ENCODE peak calls at places on chromosomes 6 and 20, in nine cellular contexts. One of them, this sample, is unnamed.

GRCh38 chr6:114090626-114091025 is 119.7 kb upstream of the HDAC2 start:
- DNase-seq in ovary: no peak
- DNase-seq in suprapubic skin: no peak
- DNase-seq in lower lobe of right lung: no peak
- DNase-seq in CD8-positive, alpha-beta T cell: no peak
- DNase-seq in SJSA1: no peak
- DNase-seq in pancreas: no peak
- DNase-seq in fibroblast of lung: peak
- DNase-seq in brain microvascular endothelial cell: no peak
- DNase-seq in this sample: no peak

GRCh38 chr6:3202999-3203696 is 24.3 kb downstream of the TUBB2B start:
- DNase-seq in ovary: no peak
- DNase-seq in suprapubic skin: no peak
- DNase-seq in lower lobe of right lung: no peak
- DNase-seq in CD8-positive, alpha-beta T cell: no peak
- DNase-seq in SJSA1: no peak
- DNase-seq in pancreas: no peak
- DNase-seq in fibroblast of lung: peak
- DNase-seq in brain microvascular endothelial cell: peak
- DNase-seq in this sample: no peak

GRCh38 chr6:8743146-8743745 is 307.9 kb upstream of the SLC35B3 start:
- DNase-seq in ovary: no peak
- DNase-seq in suprapubic skin: no peak
- DNase-seq in lower lobe of right lung: no peak
- DNase-seq in CD8-positive, alpha-beta T cell: no peak
- DNase-seq in SJSA1: no peak
- DNase-seq in pancreas: no peak
- DNase-seq in fibroblast of lung: no peak
- DNase-seq in brain microvascular endothelial cell: no peak
- DNase-seq in this sample: no peak

GRCh38 chr20:59149678-59150504 is 13.7 kb upstream of the ZNF831 start:
- DNase-seq in ovary: no peak
- DNase-seq in suprapubic skin: no peak
- DNase-seq in lower lobe of right lung: no peak
- DNase-seq in CD8-positive, alpha-beta T cell: peak
- DNase-seq in SJSA1: no peak
- DNase-seq in pancreas: no peak
- DNase-seq in fibroblast of lung: no peak
- DNase-seq in brain microvascular endothelial cell: no peak
- DNase-seq in this sample: no peak

GRCh38 chr20:3811421-3812258 is 8.7 kb upstream of the AP5S1 start:
- DNase-seq in ovary: peak
- DNase-seq in suprapubic skin: peak
- DNase-seq in lower lobe of right lung: peak
- DNase-seq in CD8-positive, alpha-beta T cell: peak
- DNase-seq in SJSA1: peak
- DNase-seq in pancreas: peak
- DNase-seq in fibroblast of lung: peak
- DNase-seq in brain microvascular endothelial cell: peak
- DNase-seq in this sample: peak

GRCh38 chr6:19415605-19416326 is 421.4 kb upstream of the ID4 start:
- DNase-seq in ovary: no peak
- DNase-seq in suprapubic skin: no peak
- DNase-seq in lower lobe of right lung: no peak
- DNase-seq in CD8-positive, alpha-beta T cell: no peak
- DNase-seq in SJSA1: no peak
- DNase-seq in pancreas: no peak
- DNase-seq in fibroblast of lung: peak
- DNase-seq in brain microvascular endothelial cell: peak
- DNase-seq in this sample: no peak

GRCh38 chr6:170049641-170050491 is 241.0 kb downstream of the DLL1 start:
- DNase-seq in ovary: peak
- DNase-seq in suprapubic skin: peak
- DNase-seq in lower lobe of right lung: peak
- DNase-seq in CD8-positive, alpha-beta T cell: no peak
- DNase-seq in SJSA1: no peak
- DNase-seq in pancreas: peak
- DNase-seq in fibroblast of lung: peak
- DNase-seq in brain microvascular endothelial cell: no peak
- DNase-seq in this sample: peak

GRCh38 chr6:54291738-54292137 is 16.5 kb upstream of the TINAG start:
- DNase-seq in ovary: no peak
- DNase-seq in suprapubic skin: no peak
- DNase-seq in lower lobe of right lung: no peak
- DNase-seq in CD8-positive, alpha-beta T cell: no peak
- DNase-seq in SJSA1: no peak
- DNase-seq in pancreas: no peak
- DNase-seq in fibroblast of lung: peak
- DNase-seq in brain microvascular endothelial cell: no peak
- DNase-seq in this sample: no peak

GRCh38 chr20:50141018-50141675 is 12.4 kb downstream of the PEDS1 start:
- DNase-seq in ovary: no peak
- DNase-seq in suprapubic skin: no peak
- DNase-seq in lower lobe of right lung: no peak
- DNase-seq in CD8-positive, alpha-beta T cell: no peak
- DNase-seq in SJSA1: no peak
- DNase-seq in pancreas: no peak
- DNase-seq in fibroblast of lung: no peak
- DNase-seq in brain microvascular endothelial cell: no peak
- DNase-seq in this sample: no peak

GRCh38 chr6:2764610-2765165 is 505 bp upstream of the WRNIP1 start:
- DNase-seq in ovary: no peak
- DNase-seq in suprapubic skin: peak
- DNase-seq in lower lobe of right lung: peak
- DNase-seq in CD8-positive, alpha-beta T cell: peak
- DNase-seq in SJSA1: no peak
- DNase-seq in pancreas: peak
- DNase-seq in fibroblast of lung: peak
- DNase-seq in brain microvascular endothelial cell: peak
- DNase-seq in this sample: no peak

GRCh38 chr20:23147647-23147963 is 61.5 kb upstream of the CD93 start:
- DNase-seq in ovary: no peak
- DNase-seq in suprapubic skin: no peak
- DNase-seq in lower lobe of right lung: no peak
- DNase-seq in CD8-positive, alpha-beta T cell: no peak
- DNase-seq in SJSA1: no peak
- DNase-seq in pancreas: no peak
- DNase-seq in fibroblast of lung: no peak
- DNase-seq in brain microvascular endothelial cell: no peak
- DNase-seq in this sample: no peak

GRCh38 chr6:27127874-27128795 is 119.4 kb upstream of the PRSS16 start:
- DNase-seq in ovary: no peak
- DNase-seq in suprapubic skin: no peak
- DNase-seq in lower lobe of right lung: no peak
- DNase-seq in CD8-positive, alpha-beta T cell: no peak
- DNase-seq in SJSA1: no peak
- DNase-seq in pancreas: no peak
- DNase-seq in fibroblast of lung: no peak
- DNase-seq in brain microvascular endothelial cell: no peak
- DNase-seq in this sample: no peak

DNA sequence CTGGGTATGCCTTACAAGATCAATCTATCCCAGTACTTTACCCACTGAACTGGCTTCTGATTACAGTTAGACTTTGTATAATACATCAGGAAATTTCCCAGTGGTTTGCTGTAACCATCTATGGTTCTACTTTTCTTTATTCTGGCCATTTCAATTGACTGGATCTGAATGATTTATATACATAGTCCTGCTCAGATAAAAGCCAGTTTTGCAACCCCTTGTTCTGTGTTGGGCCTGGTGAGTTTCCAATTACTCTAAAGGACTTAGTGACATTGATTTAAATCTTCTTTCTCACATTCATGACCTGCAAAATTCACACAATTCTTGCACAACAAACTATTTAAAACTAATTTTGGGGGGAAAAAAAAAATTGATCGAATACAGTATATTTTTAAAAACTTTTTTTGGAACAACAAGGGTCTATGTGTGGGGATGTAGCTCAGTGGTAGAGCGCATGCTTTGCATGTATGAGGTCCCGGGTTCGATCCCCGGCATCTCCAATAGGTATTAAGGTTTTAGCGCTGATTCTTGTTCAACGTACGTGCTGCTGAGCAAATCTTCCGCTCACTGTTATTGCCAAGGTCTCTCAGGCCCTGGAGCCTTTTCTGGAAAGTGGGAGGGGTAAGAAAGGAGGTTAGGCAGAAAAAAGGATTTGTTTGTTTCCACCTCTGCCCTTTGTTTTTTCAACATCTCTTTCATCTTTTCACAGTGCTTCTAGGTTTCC is 117.5 kb downstream of the GPX5 start:
- DNase-seq in ovary: no peak
- DNase-seq in suprapubic skin: no peak
- DNase-seq in lower lobe of right lung: no peak
- DNase-seq in CD8-positive, alpha-beta T cell: no peak
- DNase-seq in SJSA1: peak
- DNase-seq in pancreas: no peak
- DNase-seq in fibroblast of lung: peak
- DNase-seq in brain microvascular endothelial cell: peak
- DNase-seq in this sample: no peak
- H3K4me3 ChIP-seq in ovary: no peak
- H3K4me3 ChIP-seq in suprapubic skin: no peak
- H3K4me3 ChIP-seq in lower lobe of right lung: no peak
- H3K4me3 ChIP-seq in CD8-positive, alpha-beta T cell: no peak
- H3K4me3 ChIP-seq in SJSA1: no peak
- H3K4me3 ChIP-seq in pancreas: no peak
- H3K4me3 ChIP-seq in fibroblast of lung: no peak
- H3K4me3 ChIP-seq in brain microvascular endothelial cell: peak
- H3K4me3 ChIP-seq in this sample: no peak

GRCh38 chr20:37354210-37355195 is 8.6 kb downstream of the SRC start:
- DNase-seq in ovary: no peak
- DNase-seq in suprapubic skin: no peak
- DNase-seq in lower lobe of right lung: no peak
- DNase-seq in CD8-positive, alpha-beta T cell: no peak
- DNase-seq in SJSA1: no peak
- DNase-seq in pancreas: peak
- DNase-seq in fibroblast of lung: no peak
- DNase-seq in brain microvascular endothelial cell: no peak
- DNase-seq in this sample: peak
- H3K27ac ChIP-seq in ovary: no peak
- H3K27ac ChIP-seq in suprapubic skin: no peak
- H3K27ac ChIP-seq in lower lobe of right lung: no peak
- H3K27ac ChIP-seq in CD8-positive, alpha-beta T cell: no peak
- H3K27ac ChIP-seq in SJSA1: no peak
- H3K27ac ChIP-seq in pancreas: no peak
- H3K27ac ChIP-seq in fibroblast of lung: no peak
- H3K27ac ChIP-seq in brain microvascular endothelial cell: no peak
- H3K27ac ChIP-seq in this sample: peak

GRCh38 chr20:1588166-1588868 is 30.8 kb upstream of the SIRPD start:
- DNase-seq in ovary: no peak
- DNase-seq in suprapubic skin: no peak
- DNase-seq in lower lobe of right lung: no peak
- DNase-seq in CD8-positive, alpha-beta T cell: no peak
- DNase-seq in SJSA1: no peak
- DNase-seq in pancreas: no peak
- DNase-seq in fibroblast of lung: no peak
- DNase-seq in brain microvascular endothelial cell: no peak
- DNase-seq in this sample: no peak

DNA sequence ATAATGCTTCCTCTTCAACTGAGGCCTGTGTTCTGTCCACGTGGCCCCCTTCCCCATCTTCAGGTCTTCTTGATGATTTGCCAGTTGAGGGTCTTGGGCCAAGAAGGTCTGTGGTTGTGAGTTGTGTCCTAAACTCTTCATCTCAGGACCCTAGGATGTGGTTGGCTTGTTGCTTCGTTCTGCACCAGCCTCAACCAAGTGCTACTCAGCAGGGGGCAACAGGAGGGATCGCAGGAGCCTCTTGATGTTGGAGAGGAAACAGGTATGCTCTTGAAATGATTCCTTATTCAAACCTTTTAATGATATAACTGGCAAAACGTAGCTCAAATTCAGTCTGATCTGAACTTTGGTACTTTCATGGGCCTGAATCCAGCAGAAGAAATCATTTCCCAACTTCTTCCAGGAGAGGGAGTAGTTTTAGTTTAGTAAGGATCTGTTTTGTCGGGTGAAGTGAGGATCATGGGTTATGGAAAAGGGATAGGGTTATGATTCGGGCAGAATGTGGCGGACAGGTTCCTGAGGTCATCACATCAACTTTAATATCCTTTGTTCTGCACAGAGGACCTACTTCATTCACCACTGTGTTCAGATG is 30.8 kb downstream of the SIRPB1 start:
- DNase-seq in ovary: no peak
- DNase-seq in suprapubic skin: no peak
- DNase-seq in lower lobe of right lung: no peak
- DNase-seq in CD8-positive, alpha-beta T cell: no peak
- DNase-seq in SJSA1: no peak
- DNase-seq in pancreas: no peak
- DNase-seq in fibroblast of lung: no peak
- DNase-seq in brain microvascular endothelial cell: no peak
- DNase-seq in this sample: no peak
- H3K4me3 ChIP-seq in ovary: no peak
- H3K4me3 ChIP-seq in suprapubic skin: no peak
- H3K4me3 ChIP-seq in lower lobe of right lung: no peak
- H3K4me3 ChIP-seq in CD8-positive, alpha-beta T cell: no peak
- H3K4me3 ChIP-seq in SJSA1: no peak
- H3K4me3 ChIP-seq in pancreas: no peak
- H3K4me3 ChIP-seq in fibroblast of lung: no peak
- H3K4me3 ChIP-seq in brain microvascular endothelial cell: no peak
- H3K4me3 ChIP-seq in this sample: no peak

DNA sequence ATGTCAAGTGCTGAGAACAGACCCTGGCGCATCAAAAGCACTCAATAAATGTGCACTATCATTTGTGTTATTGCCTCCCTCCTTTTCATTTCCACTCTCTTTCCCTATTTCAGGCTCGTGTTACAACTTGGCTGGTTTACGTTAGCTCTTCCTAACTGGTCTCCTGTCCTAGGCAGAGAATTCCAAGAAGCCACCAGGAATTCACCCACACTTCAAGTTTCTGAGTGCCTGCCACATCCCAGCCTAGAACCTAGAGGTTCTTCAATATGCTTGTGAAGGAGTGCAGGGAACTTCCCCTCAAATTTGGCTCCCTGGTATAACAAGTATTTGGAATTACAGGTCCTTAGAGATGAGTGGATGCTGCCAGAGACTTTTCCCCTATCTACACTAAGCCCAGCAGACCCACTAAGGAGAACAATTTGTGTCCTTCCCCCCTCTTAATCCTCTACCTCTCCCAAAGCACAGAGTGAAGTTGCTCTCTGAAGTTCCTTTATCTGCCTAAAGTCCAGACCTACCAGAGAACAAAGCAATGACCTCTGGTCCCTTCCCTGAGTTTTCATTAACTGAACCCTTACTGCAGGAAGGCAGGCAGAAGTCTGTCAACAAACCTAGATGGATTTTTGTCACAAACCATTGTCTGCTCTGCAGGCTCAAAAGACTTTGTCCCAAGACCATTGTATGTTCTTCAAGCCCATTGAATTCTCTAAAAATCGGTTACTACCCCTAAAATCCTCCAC is 201.6 kb upstream of the JARID2 start:
- DNase-seq in ovary: no peak
- DNase-seq in suprapubic skin: no peak
- DNase-seq in lower lobe of right lung: no peak
- DNase-seq in CD8-positive, alpha-beta T cell: no peak
- DNase-seq in SJSA1: no peak
- DNase-seq in pancreas: no peak
- DNase-seq in fibroblast of lung: no peak
- DNase-seq in brain microvascular endothelial cell: no peak
- DNase-seq in this sample: no peak
- H3K27ac ChIP-seq in ovary: no peak
- H3K27ac ChIP-seq in suprapubic skin: no peak
- H3K27ac ChIP-seq in lower lobe of right lung: no peak
- H3K27ac ChIP-seq in CD8-positive, alpha-beta T cell: no peak
- H3K27ac ChIP-seq in SJSA1: no peak
- H3K27ac ChIP-seq in pancreas: no peak
- H3K27ac ChIP-seq in fibroblast of lung: no peak
- H3K27ac ChIP-seq in brain microvascular endothelial cell: no peak
- H3K27ac ChIP-seq in this sample: no peak

This sample was measured in stomach.